ENCODE peak calls at places on chromosome 6, in five cellular contexts. Z, G, Y, X and D are unnamed samples. For H3K4me1, the result is how much of the 10 kb centered on the place peaks cover.

GRCh38 chr6:466564-466963 is 75.0 kb downstream of the IRF4 start:
- DNase-seq in G (no peak), X (no peak), Y (no peak), Z (no peak), D (no peak)

GRCh38 chr6:144335315-144335861 is 50.3 kb downstream of the UTRN start:
- DNase-seq in Z (no peak), X (no peak), G (no peak), Y (no peak), D (no peak)

GRCh38 chr6:127484207-127484858 is 25.1 kb upstream of the KIAA0408 start:
- DNase-seq in G (no peak), Z (no peak), Y (no peak), X (peak), D (no peak)

GRCh38 chr6:112298816-112299281 is 44.5 kb upstream of the LAMA4 start:
- DNase-seq in G (no peak), Y (no peak), X (peak), Z (no peak), D (no peak)

GRCh38 chr6:88983532-88983931 is 20.1 kb upstream of the RNGTT start:
- DNase-seq in G (no peak), Z (peak), Y (peak), X (peak), D (no peak)

GRCh38 chr6:34596798-34597197 is 40.7 kb upstream of the SPDEF start:
- DNase-seq in Y (no peak), X (no peak), Z (no peak), G (no peak), D (no peak)

GRCh38 chr6:26493258-26493657 is 6.8 kb upstream of the BTN1A1 start:
- DNase-seq in Z (no peak), X (peak), Y (peak), G (no peak), D (no peak)

GRCh38 chr6:29858006-29858405 is 30.4 kb downstream of the HLA-G start:
- DNase-seq in G (no peak), Y (no peak), X (no peak), Z (no peak), D (no peak)

GRCh38 chr6:4316867-4317400 is 181.6 kb upstream of the ECI2 start:
- DNase-seq in G (peak), Z (peak), X (peak), Y (no peak), D (peak)

GRCh38 chr6:11317885-11318771 is 85.7 kb upstream of the NEDD9 start:
- DNase-seq in Y (no peak), G (no peak), Z (peak), X (peak), D (no peak)

GRCh38 chr6:73513496-73513854 is 7.4 kb downstream of the EEF1A1 start:
- DNase-seq in Y (peak), G (no peak), X (peak), Z (no peak), D (no peak)

GRCh38 chr6:137175157-137175889 is 1.9 kb upstream of the IL22RA2 start:
- DNase-seq in Z (no peak), Y (no peak), X (no peak), G (no peak), D (no peak)

DNA sequence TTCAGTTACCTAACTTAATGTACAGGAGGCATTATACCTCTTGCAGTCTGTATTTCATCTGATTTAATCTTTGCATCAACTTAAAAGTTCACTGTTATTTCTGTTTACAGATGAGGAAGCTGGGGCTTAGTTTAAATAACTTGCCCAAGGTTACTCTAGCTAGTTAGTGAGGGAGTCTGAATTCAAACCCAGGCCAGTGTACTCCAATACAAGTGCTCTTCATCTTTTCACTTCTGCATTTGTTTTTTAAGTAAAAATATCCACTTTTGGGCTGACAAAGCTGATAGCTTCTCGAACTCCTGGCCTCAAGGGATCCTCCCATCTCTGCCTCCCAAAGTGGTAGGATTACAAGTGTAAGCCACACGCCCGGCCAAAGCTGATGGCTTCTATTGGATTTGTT is 23.6 kb downstream of the RREB1 start:
- DNase-seq in Z (no peak), X (no peak), G (no peak), Y (no peak), D (no peak)
- H3K4me1 ChIP-seq in Z (under half), X (under half), G (under half), Y (under half), D (under half)

GRCh38 chr6:154751020-154751800 is 18.0 kb downstream of the SCAF8 start:
- DNase-seq in X (no peak), Z (no peak), Y (no peak), G (no peak), D (no peak)

GRCh38 chr6:154740658-154741057 is 7.4 kb downstream of the SCAF8 start:
- DNase-seq in X (no peak), Y (no peak), G (no peak), Z (no peak), D (no peak)

GRCh38 chr6:154749341-154749740 is 16.1 kb downstream of the SCAF8 start:
- DNase-seq in G (no peak), Z (no peak), Y (no peak), X (no peak), D (no peak)

DNA sequence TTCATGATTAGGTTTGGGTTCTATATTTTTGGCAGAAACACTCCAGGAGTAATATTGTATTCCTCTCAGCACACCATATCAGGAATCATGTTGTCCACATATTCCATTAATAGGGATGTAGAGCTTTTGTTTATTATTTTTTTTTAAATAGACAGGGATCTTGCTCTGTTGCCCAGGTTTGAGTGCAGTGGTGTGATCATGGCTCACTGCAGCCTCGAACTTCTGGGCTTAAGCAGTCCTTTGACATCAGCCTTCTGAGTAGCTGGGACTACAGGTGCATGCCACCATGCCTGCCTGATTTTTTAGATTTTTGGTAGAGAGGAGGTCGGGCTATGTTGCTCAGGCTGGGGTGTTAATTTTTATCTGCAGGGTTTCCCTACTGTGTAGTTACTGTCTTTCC is 12.0 kb downstream of the SCAF8 start:
- DNase-seq in G (no peak), X (no peak), Y (no peak), Z (no peak), D (no peak)
- H3K4me1 ChIP-seq in G (under half), X (under half), Y (under half), Z (under half), D (half or more)

GRCh38 chr6:14639983-14640599 is 522.5 kb downstream of the CD83 start:
- DNase-seq in X (no peak), Y (no peak), Z (no peak), G (no peak), D (no peak)

GRCh38 chr6:14642106-14642505 is 524.5 kb downstream of the CD83 start:
- DNase-seq in Y (no peak), G (no peak), Z (no peak), X (no peak), D (no peak)

GRCh38 chr6:14642842-14643241 is 525.3 kb downstream of the CD83 start:
- DNase-seq in X (no peak), Y (no peak), G (no peak), Z (no peak), D (no peak)

GRCh38 chr6:14640631-14641030 is 523.1 kb downstream of the CD83 start:
- DNase-seq in Y (no peak), Z (no peak), X (no peak), G (no peak), D (no peak)

DNA sequence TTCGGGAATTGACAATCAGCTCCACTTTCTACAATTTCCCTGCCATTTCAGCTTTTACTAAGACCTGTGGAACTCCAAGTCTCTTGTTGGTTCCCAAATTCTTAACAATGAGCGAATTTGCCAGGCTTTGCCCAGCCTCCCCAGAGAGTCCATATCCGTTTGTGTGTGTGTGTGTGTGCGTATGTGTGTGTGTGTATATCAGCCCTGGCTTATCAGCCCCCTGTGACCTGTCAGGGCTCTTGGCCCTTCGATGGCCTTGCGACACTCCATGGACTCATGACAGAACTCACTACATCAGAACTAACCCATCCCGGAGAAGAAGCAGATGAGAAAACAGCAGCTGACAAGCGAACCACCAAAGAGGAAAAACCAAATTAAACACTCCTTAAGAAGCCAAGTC is 523.8 kb downstream of the CD83 start:
- DNase-seq in G (no peak), X (no peak), Y (no peak), Z (no peak), D (no peak)
- H3K4me1 ChIP-seq in G (under half), X (under half), Y (under half), Z (under half), D (under half)

DNA sequence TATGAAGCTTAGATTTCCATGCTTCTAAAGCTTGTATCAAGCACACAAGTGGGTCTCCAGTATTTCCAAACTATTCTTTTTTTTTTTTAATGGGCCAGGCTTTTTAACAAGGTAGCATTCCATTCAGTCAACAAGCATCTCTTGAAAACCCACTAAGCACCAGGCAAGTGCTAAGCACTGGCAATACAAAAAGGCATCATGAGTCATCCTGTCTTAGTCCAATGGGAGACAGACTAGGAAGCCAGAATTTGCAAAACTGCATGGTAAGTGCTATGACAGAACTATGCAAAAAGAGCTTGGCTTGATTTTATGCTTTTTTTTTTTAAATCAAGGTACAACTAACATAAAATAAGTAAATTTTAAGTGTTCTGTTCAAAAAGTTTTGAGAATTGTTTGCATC is 109.3 kb upstream of the DST start:
- DNase-seq in X (no peak), G (no peak), Y (no peak), Z (no peak), D (no peak)
- H3K4me1 ChIP-seq in X (under half), G (under half), Y (under half), Z (under half), D (under half)